ENCODE peak calls at places on chromosomes 11 and 22, in five cellular contexts. R is lower lobe of right lung; N is keratinocyte; J is H9; F is stimulated activated CD4-positive, alpha-beta T cell treated with anti-CD3 and anti-CD28 coated beads, Interleukin-1b, Interleukin-23, amount 100 ng/mL, for 24 hours. B is an unnamed sample.
A peak's percentile ranks its signal among the peaks of the same experiment; 100 is the strongest.

GRCh38 chr11:104254347-104254746 is 90.4 kb upstream of the PDGFD start:
- DNase-seq in R (no peak), J (peak; percentile 85), F (peak; percentile 1), N (no peak), B (no peak)

GRCh38 chr22:34324763-34325162 is 404.5 kb upstream of the LARGE1 start:
- DNase-seq in F (no peak), N (no peak), J (no peak), R (no peak), B (no peak)

GRCh38 chr11:88420165-88420781 is 82.7 kb upstream of the CTSC start:
- DNase-seq in N (peak; percentile 90), J (no peak), F (no peak), R (no peak), B (no peak)

GRCh38 chr11:32005786-32006406 is 85.0 kb upstream of the RCN1 start:
- DNase-seq in N (no peak), J (no peak), F (no peak), R (no peak), B (no peak)

GRCh38 chr11:58286249-58286648 is 18.2 kb upstream of the OR10W1 start:
- DNase-seq in N (no peak), J (peak; percentile 32), R (no peak), F (no peak), B (no peak)

GRCh38 chr11:75276696-75277095 is 36.1 kb downstream of the TPBGL start:
- DNase-seq in N (no peak), J (peak; percentile 27), F (no peak), R (no peak), B (no peak)

GRCh38 chr11:28756977-28757376 is 648.8 kb downstream of the METTL15 start:
- DNase-seq in J (no peak), F (no peak), R (no peak), N (no peak), B (no peak)

GRCh38 chr11:69010964-69011623 is 2.0 kb downstream of the MRGPRF start:
- DNase-seq in J (peak; percentile 84), N (no peak), R (peak; percentile 63), F (peak; percentile 13), B (no peak)

GRCh38 chr11:132519226-132519860 is 1013.0 kb downstream of the OPCML start:
- DNase-seq in J (no peak), R (no peak), N (no peak), F (no peak), B (no peak)

GRCh38 chr11:116861539-116861938 is 24.1 kb upstream of the APOA1 start:
- DNase-seq in F (no peak), J (no peak), R (no peak), N (peak; percentile 65), B (no peak)

GRCh38 chr11:26143553-26144308 is 188.2 kb upstream of the ANO3 start:
- DNase-seq in F (no peak), N (no peak), R (no peak), J (no peak), B (no peak)

GRCh38 chr11:94175545-94175944 is 46.9 kb downstream of the PANX1 start:
- DNase-seq in F (no peak), N (no peak), R (no peak), J (no peak), B (no peak)

GRCh38 chr11:75916882-75917281 is 101.9 kb downstream of the UVRAG start:
- DNase-seq in J (no peak), F (no peak), N (no peak), R (no peak), B (no peak)

GRCh38 chr22:29096736-29097669 is 24.2 kb downstream of the KREMEN1 start:
- DNase-seq in R (no peak), J (no peak), F (no peak), N (no peak), B (no peak)

GRCh38 chr11:73402834-73403185 is 26.6 kb downstream of the RELT start:
- DNase-seq in F (no peak), N (no peak), R (no peak), J (no peak), B (no peak)

GRCh38 chr11:119029340-119030028 is 1.2 kb downstream of the SLC37A4 start:
- DNase-seq in R (no peak), J (no peak), N (no peak), F (no peak), B (no peak)

GRCh38 chr22:25420925-25421904 is 143.3 kb upstream of the GRK3 start:
- DNase-seq in F (no peak), J (peak; percentile 68), N (no peak), R (no peak), B (no peak)

GRCh38 chr22:45101828-45102227 is 61.9 kb upstream of the NUP50 start:
- DNase-seq in N (no peak), F (no peak), J (peak; percentile 85), R (peak; percentile 55), B (no peak)

GRCh38 chr11:2366271-2366670 is 10.8 kb upstream of the CD81 start:
- DNase-seq in N (no peak), R (no peak), J (no peak), F (no peak), B (no peak)

GRCh38 chr11:18012314-18012905 is 437 bp downstream of the SERGEF start:
- DNase-seq in J (peak; percentile 57), R (peak; percentile 50), N (no peak), F (no peak), B (no peak)

GRCh38 chr11:113397212-113397611 is 9.6 kb downstream of the ANKK1 start:
- DNase-seq in R (no peak), J (no peak), N (no peak), F (no peak), B (no peak)

GRCh38 chr11:30107899-30108298 is 91.1 kb upstream of the KCNA4 start:
- DNase-seq in R (no peak), F (no peak), J (no peak), N (no peak), B (no peak)

GRCh38 chr11:118572075-118572913 is at the start of gene ARCN1:
- DNase-seq in R (peak; percentile 85), F (peak; percentile 62), J (peak; percentile 91), N (peak; percentile 57), B (no peak)